ENCODE peak calls at places on chromosomes 7 and 10, in five cellular contexts. One of them, this sample, is unnamed.

GRCh38 chr7:115299379-115300038 is 377.6 kb downstream of the MDFIC start:
- DNase-seq in Caco-2: no peak
- DNase-seq in T-helper 9 cell: no peak
- DNase-seq in NCI-H1092 treated with DMSO at 0.1 percent for 48 hours: no peak
- DNase-seq in CD4-positive, alpha-beta T cell: no peak
- DNase-seq in this sample: no peak

GRCh38 chr7:130982160-130982638 is 248.2 kb upstream of the KLF14 start:
- DNase-seq in Caco-2: no peak
- DNase-seq in T-helper 9 cell: no peak
- DNase-seq in NCI-H1092 treated with DMSO at 0.1 percent for 48 hours: peak
- DNase-seq in CD4-positive, alpha-beta T cell: no peak
- DNase-seq in this sample: no peak

GRCh38 chr7:6367701-6368211 is 80.0 kb downstream of the DAGLB start:
- DNase-seq in Caco-2: no peak
- DNase-seq in T-helper 9 cell: no peak
- DNase-seq in NCI-H1092 treated with DMSO at 0.1 percent for 48 hours: no peak
- DNase-seq in CD4-positive, alpha-beta T cell: no peak
- DNase-seq in this sample: no peak

GRCh38 chr7:150406565-150407421 is 27.7 kb downstream of the ZNF775 start:
- DNase-seq in Caco-2: peak
- DNase-seq in T-helper 9 cell: no peak
- DNase-seq in NCI-H1092 treated with DMSO at 0.1 percent for 48 hours: no peak
- DNase-seq in CD4-positive, alpha-beta T cell: no peak
- DNase-seq in this sample: peak

GRCh38 chr7:5495581-5496375 is 72.1 kb upstream of the TNRC18 start:
- DNase-seq in Caco-2: no peak
- DNase-seq in T-helper 9 cell: no peak
- DNase-seq in NCI-H1092 treated with DMSO at 0.1 percent for 48 hours: peak
- DNase-seq in CD4-positive, alpha-beta T cell: no peak
- DNase-seq in this sample: peak

GRCh38 chr7:13017325-13017853 is 330.0 kb downstream of the ARL4A start:
- DNase-seq in Caco-2: peak
- DNase-seq in T-helper 9 cell: no peak
- DNase-seq in NCI-H1092 treated with DMSO at 0.1 percent for 48 hours: no peak
- DNase-seq in CD4-positive, alpha-beta T cell: no peak
- DNase-seq in this sample: no peak

GRCh38 chr10:110845756-110846620 is 25.7 kb upstream of the PDCD4 start:
- DNase-seq in Caco-2: peak
- DNase-seq in T-helper 9 cell: no peak
- DNase-seq in NCI-H1092 treated with DMSO at 0.1 percent for 48 hours: peak
- DNase-seq in CD4-positive, alpha-beta T cell: no peak
- DNase-seq in this sample: peak

GRCh38 chr10:60978287-60979115 is 34.5 kb upstream of the RHOBTB1 start:
- DNase-seq in Caco-2: no peak
- DNase-seq in T-helper 9 cell: no peak
- DNase-seq in NCI-H1092 treated with DMSO at 0.1 percent for 48 hours: no peak
- DNase-seq in CD4-positive, alpha-beta T cell: no peak
- DNase-seq in this sample: no peak

GRCh38 chr10:80416401-80417098 is 8.2 kb downstream of the PRXL2A start:
- DNase-seq in Caco-2: no peak
- DNase-seq in T-helper 9 cell: no peak
- DNase-seq in NCI-H1092 treated with DMSO at 0.1 percent for 48 hours: peak
- DNase-seq in CD4-positive, alpha-beta T cell: no peak
- DNase-seq in this sample: no peak

GRCh38 chr7:73770002-73770859 is at the start of gene CLDN3:
- DNase-seq in Caco-2: peak
- DNase-seq in T-helper 9 cell: no peak
- DNase-seq in NCI-H1092 treated with DMSO at 0.1 percent for 48 hours: peak
- DNase-seq in CD4-positive, alpha-beta T cell: no peak
- DNase-seq in this sample: peak

GRCh38 chr7:27808626-27809025 is 68.7 kb downstream of the TAX1BP1 start:
- DNase-seq in Caco-2: no peak
- DNase-seq in T-helper 9 cell: no peak
- DNase-seq in NCI-H1092 treated with DMSO at 0.1 percent for 48 hours: no peak
- DNase-seq in CD4-positive, alpha-beta T cell: no peak
- DNase-seq in this sample: no peak

GRCh38 chr7:158447206-158448171 is 140.1 kb downstream of the PTPRN2 start:
- DNase-seq in Caco-2: peak
- DNase-seq in T-helper 9 cell: no peak
- DNase-seq in NCI-H1092 treated with DMSO at 0.1 percent for 48 hours: peak
- DNase-seq in CD4-positive, alpha-beta T cell: no peak
- DNase-seq in this sample: no peak

GRCh38 chr7:117262546-117262945 is 60.3 kb downstream of the WNT2 start:
- DNase-seq in Caco-2: no peak
- DNase-seq in T-helper 9 cell: no peak
- DNase-seq in NCI-H1092 treated with DMSO at 0.1 percent for 48 hours: no peak
- DNase-seq in CD4-positive, alpha-beta T cell: no peak
- DNase-seq in this sample: no peak

GRCh38 chr7:50835156-50835555 is 52.5 kb upstream of the GRB10 start:
- DNase-seq in Caco-2: no peak
- DNase-seq in T-helper 9 cell: no peak
- DNase-seq in NCI-H1092 treated with DMSO at 0.1 percent for 48 hours: no peak
- DNase-seq in CD4-positive, alpha-beta T cell: no peak
- DNase-seq in this sample: no peak

GRCh38 chr10:7982733-7983132 is 71.8 kb upstream of the GATA3 start:
- DNase-seq in Caco-2: no peak
- DNase-seq in T-helper 9 cell: no peak
- DNase-seq in NCI-H1092 treated with DMSO at 0.1 percent for 48 hours: no peak
- DNase-seq in CD4-positive, alpha-beta T cell: no peak
- DNase-seq in this sample: no peak

GRCh38 chr7:128735433-128735832 is 3.7 kb upstream of the CALU start:
- DNase-seq in Caco-2: no peak
- DNase-seq in T-helper 9 cell: no peak
- DNase-seq in NCI-H1092 treated with DMSO at 0.1 percent for 48 hours: no peak
- DNase-seq in CD4-positive, alpha-beta T cell: no peak
- DNase-seq in this sample: no peak

GRCh38 chr10:17238445-17239275 is 10.6 kb downstream of the VIM start:
- DNase-seq in Caco-2: no peak
- DNase-seq in T-helper 9 cell: no peak
- DNase-seq in NCI-H1092 treated with DMSO at 0.1 percent for 48 hours: no peak
- DNase-seq in CD4-positive, alpha-beta T cell: no peak
- DNase-seq in this sample: no peak

GRCh38 chr10:22701132-22701851 is 13.1 kb downstream of the PIP4K2A start:
- DNase-seq in Caco-2: no peak
- DNase-seq in T-helper 9 cell: no peak
- DNase-seq in NCI-H1092 treated with DMSO at 0.1 percent for 48 hours: no peak
- DNase-seq in CD4-positive, alpha-beta T cell: no peak
- DNase-seq in this sample: no peak

GRCh38 chr7:25968205-25968993 is 183.6 kb upstream of the NFE2L3 start:
- DNase-seq in Caco-2: no peak
- DNase-seq in T-helper 9 cell: no peak
- DNase-seq in NCI-H1092 treated with DMSO at 0.1 percent for 48 hours: no peak
- DNase-seq in CD4-positive, alpha-beta T cell: no peak
- DNase-seq in this sample: no peak

GRCh38 chr7:25894002-25894901 is 257.7 kb upstream of the NFE2L3 start:
- DNase-seq in Caco-2: peak
- DNase-seq in T-helper 9 cell: no peak
- DNase-seq in NCI-H1092 treated with DMSO at 0.1 percent for 48 hours: no peak
- DNase-seq in CD4-positive, alpha-beta T cell: peak
- DNase-seq in this sample: peak

GRCh38 chr7:110090113-110090820 is 1000.7 kb upstream of the LRRN3 start:
- DNase-seq in Caco-2: no peak
- DNase-seq in T-helper 9 cell: no peak
- DNase-seq in NCI-H1092 treated with DMSO at 0.1 percent for 48 hours: peak
- DNase-seq in CD4-positive, alpha-beta T cell: no peak
- DNase-seq in this sample: no peak

This sample was measured in left lobe of liver.